ENCODE peak calls at places on chromosomes 1 and 21, in ten cellular contexts. F is cardiac muscle cell; P is stimulated activated CD4-positive, alpha-beta T cell treated with anti-CD3 and anti-CD28 coated beads, TNF-alpha, amount 100 ng/mL, for 4 hours; W is Daoy; C is amniotic epithelial cell; L is SK-MEL-5; V is keratinocyte; O is HEK293T; N is substantia nigra; M is prostate gland. G is an unnamed sample.

GRCh38 chr1:171948491-171948890 is 107.2 kb downstream of the DNM3 start:
- DNase-seq in F (peak), P (no peak), W (peak), C (no peak), L (no peak), V (no peak), O (no peak), N (no peak), M (no peak), G (peak)

GRCh38 chr1:226239421-226239820 is 16.0 kb downstream of the MIXL1 start:
- DNase-seq in F (no peak), P (no peak), W (no peak), C (no peak), L (no peak), V (no peak), O (no peak), N (no peak), M (no peak), G (no peak)

GRCh38 chr1:112011231-112011630 is 21.8 kb upstream of the KCND3 start:
- DNase-seq in F (peak), P (no peak), W (peak), C (peak), L (no peak), V (peak), O (no peak), N (no peak), M (no peak), G (peak)

GRCh38 chr1:213122514-213122929 is 71.5 kb downstream of the RPS6KC1 start:
- DNase-seq in F (peak), P (no peak), W (peak), C (peak), L (peak), V (no peak), O (peak), N (no peak), M (no peak), G (no peak)

GRCh38 chr1:201790261-201790660 is 38.7 kb upstream of the IPO9 start:
- DNase-seq in F (peak), P (no peak), W (peak), C (no peak), L (no peak), V (no peak), O (no peak), N (no peak), M (no peak), G (no peak)

GRCh38 chr1:18352640-18353245 is 128.0 kb upstream of the KLHDC7A start:
- DNase-seq in F (no peak), P (no peak), W (no peak), C (no peak), L (no peak), V (no peak), O (no peak), N (no peak), M (no peak), G (no peak)

GRCh38 chr1:107480548-107480947 is 339.7 kb downstream of the NTNG1 start:
- DNase-seq in F (peak), P (no peak), W (no peak), C (no peak), L (no peak), V (no peak), O (no peak), N (peak), M (no peak), G (no peak)

GRCh38 chr1:82399093-82399492 is 598.4 kb downstream of the ADGRL2 start:
- DNase-seq in F (peak), P (no peak), W (peak), C (no peak), L (no peak), V (no peak), O (no peak), N (no peak), M (no peak), G (no peak)

GRCh38 chr1:96837817-96838216 is 116.2 kb downstream of the PTBP2 start:
- DNase-seq in F (no peak), P (no peak), W (no peak), C (no peak), L (no peak), V (no peak), O (no peak), N (no peak), M (no peak), G (no peak)

GRCh38 chr1:43711524-43712386 is 4.4 kb downstream of the ST3GAL3 start:
- DNase-seq in F (peak), P (no peak), W (peak), C (peak), L (no peak), V (peak), O (no peak), N (no peak), M (no peak), G (peak)

GRCh38 chr1:27569088-27569459 is 34.9 kb downstream of the AHDC1 start:
- DNase-seq in F (no peak), P (no peak), W (no peak), C (no peak), L (peak), V (no peak), O (no peak), N (no peak), M (no peak), G (no peak)

GRCh38 chr21:39182016-39182415 is 1.2 kb downstream of the PSMG1 start:
- DNase-seq in F (no peak), P (no peak), W (no peak), C (no peak), L (no peak), V (no peak), O (no peak), N (no peak), M (no peak), G (no peak)

GRCh38 chr1:89999628-90000027 is 4.7 kb downstream of the ZNF326 start:
- DNase-seq in F (no peak), P (no peak), W (no peak), C (no peak), L (no peak), V (no peak), O (no peak), N (no peak), M (no peak), G (no peak)